ENCODE peak calls at places on chromosomes 2 and 18, in ten cellular contexts. One of them, this sample, is unnamed.

GRCh38 chr2:65228249-65228750 is 669 bp downstream of the ACTR2 start:
- DNase-seq in K562: no peak
- DNase-seq in neural progenitor cell: no peak
- DNase-seq in PC-9: no peak
- DNase-seq in fibroblast of lung: peak; percentile 61
- DNase-seq in CD8-positive, alpha-beta T cell: peak; percentile 23
- DNase-seq in right atrium auricular region: no peak
- DNase-seq in cardiac muscle cell: peak; percentile 49
- DNase-seq in GM23338: peak; percentile 48
- DNase-seq in IMR-90: peak; percentile 39
- DNase-seq in this sample: no peak

GRCh38 chr2:85523062-85523905 is 15.7 kb upstream of the MAT2A start:
- DNase-seq in CD8-positive, alpha-beta T cell: no peak
- DNase-seq in IMR-90: no peak
- DNase-seq in GM23338: no peak
- DNase-seq in neural progenitor cell: no peak
- DNase-seq in PC-9: no peak
- DNase-seq in right atrium auricular region: no peak
- DNase-seq in cardiac muscle cell: no peak
- DNase-seq in fibroblast of lung: no peak
- DNase-seq in K562: no peak
- DNase-seq in this sample: no peak

GRCh38 chr2:124804014-124804940 is 779.2 kb downstream of the CNTNAP5 start:
- DNase-seq in PC-9: peak; percentile 1
- DNase-seq in neural progenitor cell: peak; percentile 71
- DNase-seq in IMR-90: peak; percentile 25
- DNase-seq in K562: peak; percentile 48
- DNase-seq in cardiac muscle cell: peak; percentile 68
- DNase-seq in GM23338: peak; percentile 81
- DNase-seq in CD8-positive, alpha-beta T cell: no peak
- DNase-seq in right atrium auricular region: no peak
- DNase-seq in fibroblast of lung: peak; percentile 57
- DNase-seq in this sample: peak; percentile 27

GRCh38 chr2:201797175-201797840 is 9.0 kb upstream of the CDK15 start:
- DNase-seq in CD8-positive, alpha-beta T cell: no peak
- DNase-seq in cardiac muscle cell: no peak
- DNase-seq in GM23338: no peak
- DNase-seq in IMR-90: peak; percentile 85
- DNase-seq in K562: no peak
- DNase-seq in neural progenitor cell: no peak
- DNase-seq in right atrium auricular region: no peak
- DNase-seq in PC-9: no peak
- DNase-seq in fibroblast of lung: peak; percentile 64
- DNase-seq in this sample: peak; percentile 45

GRCh38 chr2:65708129-65708528 is 275.7 kb upstream of the SPRED2 start:
- DNase-seq in GM23338: no peak
- DNase-seq in K562: no peak
- DNase-seq in right atrium auricular region: no peak
- DNase-seq in neural progenitor cell: no peak
- DNase-seq in PC-9: no peak
- DNase-seq in CD8-positive, alpha-beta T cell: no peak
- DNase-seq in fibroblast of lung: peak; percentile 23
- DNase-seq in cardiac muscle cell: no peak
- DNase-seq in IMR-90: peak; percentile 36
- DNase-seq in this sample: no peak

GRCh38 chr2:113240150-113240914 is 38.4 kb downstream of the PAX8 start:
- DNase-seq in right atrium auricular region: peak; percentile 96
- DNase-seq in K562: no peak
- DNase-seq in cardiac muscle cell: peak; percentile 94
- DNase-seq in GM23338: no peak
- DNase-seq in neural progenitor cell: no peak
- DNase-seq in PC-9: peak; percentile 68
- DNase-seq in IMR-90: peak; percentile 97
- DNase-seq in CD8-positive, alpha-beta T cell: no peak
- DNase-seq in fibroblast of lung: peak; percentile 98
- DNase-seq in this sample: peak; percentile 61

GRCh38 chr18:55927831-55928230 is 339.8 kb upstream of the TCF4 start:
- DNase-seq in fibroblast of lung: peak; percentile 81
- DNase-seq in K562: no peak
- DNase-seq in IMR-90: peak; percentile 89
- DNase-seq in CD8-positive, alpha-beta T cell: no peak
- DNase-seq in GM23338: no peak
- DNase-seq in PC-9: no peak
- DNase-seq in neural progenitor cell: no peak
- DNase-seq in cardiac muscle cell: peak; percentile 21
- DNase-seq in right atrium auricular region: no peak
- DNase-seq in this sample: no peak

GRCh38 chr2:149329470-149330126 is 789 bp upstream of the LYPD6 start:
- DNase-seq in PC-9: peak; percentile 36
- DNase-seq in K562: no peak
- DNase-seq in cardiac muscle cell: peak; percentile 48
- DNase-seq in right atrium auricular region: peak; percentile 59
- DNase-seq in GM23338: peak; percentile 87
- DNase-seq in CD8-positive, alpha-beta T cell: no peak
- DNase-seq in fibroblast of lung: peak; percentile 58
- DNase-seq in neural progenitor cell: peak; percentile 79
- DNase-seq in IMR-90: peak; percentile 7
- DNase-seq in this sample: no peak

GRCh38 chr2:3146772-3147640 is 230.6 kb downstream of the EIPR1 start:
- DNase-seq in CD8-positive, alpha-beta T cell: no peak
- DNase-seq in K562: no peak
- DNase-seq in cardiac muscle cell: no peak
- DNase-seq in fibroblast of lung: no peak
- DNase-seq in neural progenitor cell: no peak
- DNase-seq in PC-9: no peak
- DNase-seq in right atrium auricular region: no peak
- DNase-seq in GM23338: no peak
- DNase-seq in IMR-90: no peak
- DNase-seq in this sample: no peak

GRCh38 chr2:3149441-3150217 is 228.0 kb downstream of the EIPR1 start:
- DNase-seq in neural progenitor cell: no peak
- DNase-seq in IMR-90: no peak
- DNase-seq in fibroblast of lung: no peak
- DNase-seq in right atrium auricular region: no peak
- DNase-seq in GM23338: no peak
- DNase-seq in cardiac muscle cell: no peak
- DNase-seq in K562: no peak
- DNase-seq in PC-9: no peak
- DNase-seq in CD8-positive, alpha-beta T cell: no peak
- DNase-seq in this sample: no peak

GRCh38 chr2:3146175-3146574 is 231.4 kb downstream of the EIPR1 start:
- DNase-seq in cardiac muscle cell: no peak
- DNase-seq in right atrium auricular region: no peak
- DNase-seq in GM23338: no peak
- DNase-seq in PC-9: no peak
- DNase-seq in CD8-positive, alpha-beta T cell: no peak
- DNase-seq in fibroblast of lung: peak; percentile 8
- DNase-seq in IMR-90: no peak
- DNase-seq in neural progenitor cell: no peak
- DNase-seq in K562: no peak
- DNase-seq in this sample: no peak

GRCh38 chr2:3148716-3149115 is 228.9 kb downstream of the EIPR1 start:
- DNase-seq in PC-9: no peak
- DNase-seq in IMR-90: no peak
- DNase-seq in right atrium auricular region: no peak
- DNase-seq in K562: no peak
- DNase-seq in neural progenitor cell: no peak
- DNase-seq in cardiac muscle cell: no peak
- DNase-seq in CD8-positive, alpha-beta T cell: no peak
- DNase-seq in GM23338: no peak
- DNase-seq in fibroblast of lung: no peak
- DNase-seq in this sample: no peak

GRCh38 chr2:3147641-3148530 is 229.7 kb downstream of the EIPR1 start:
- DNase-seq in IMR-90: no peak
- DNase-seq in cardiac muscle cell: no peak
- DNase-seq in right atrium auricular region: no peak
- DNase-seq in neural progenitor cell: no peak
- DNase-seq in CD8-positive, alpha-beta T cell: no peak
- DNase-seq in PC-9: no peak
- DNase-seq in K562: no peak
- DNase-seq in fibroblast of lung: no peak
- DNase-seq in GM23338: no peak
- DNase-seq in this sample: no peak
- H3K4me1 ChIP-seq in IMR-90: no peaks in the 10 kb centered on the region
- H3K4me1 ChIP-seq in cardiac muscle cell: no peaks in the 10 kb centered on the region
- H3K4me1 ChIP-seq in right atrium auricular region: no peaks in the 10 kb centered on the region
- H3K4me1 ChIP-seq in neural progenitor cell: no peaks in the 10 kb centered on the region
- H3K4me1 ChIP-seq in CD8-positive, alpha-beta T cell: no peaks in the 10 kb centered on the region
- H3K4me1 ChIP-seq in PC-9: no peaks in the 10 kb centered on the region
- H3K4me1 ChIP-seq in K562: peaks cover 3% of the 10 kb centered on the region
- H3K4me1 ChIP-seq in fibroblast of lung: no peaks in the 10 kb centered on the region
- H3K4me1 ChIP-seq in GM23338: no peaks in the 10 kb centered on the region
- H3K4me1 ChIP-seq in this sample: no peaks in the 10 kb centered on the region

DNA sequence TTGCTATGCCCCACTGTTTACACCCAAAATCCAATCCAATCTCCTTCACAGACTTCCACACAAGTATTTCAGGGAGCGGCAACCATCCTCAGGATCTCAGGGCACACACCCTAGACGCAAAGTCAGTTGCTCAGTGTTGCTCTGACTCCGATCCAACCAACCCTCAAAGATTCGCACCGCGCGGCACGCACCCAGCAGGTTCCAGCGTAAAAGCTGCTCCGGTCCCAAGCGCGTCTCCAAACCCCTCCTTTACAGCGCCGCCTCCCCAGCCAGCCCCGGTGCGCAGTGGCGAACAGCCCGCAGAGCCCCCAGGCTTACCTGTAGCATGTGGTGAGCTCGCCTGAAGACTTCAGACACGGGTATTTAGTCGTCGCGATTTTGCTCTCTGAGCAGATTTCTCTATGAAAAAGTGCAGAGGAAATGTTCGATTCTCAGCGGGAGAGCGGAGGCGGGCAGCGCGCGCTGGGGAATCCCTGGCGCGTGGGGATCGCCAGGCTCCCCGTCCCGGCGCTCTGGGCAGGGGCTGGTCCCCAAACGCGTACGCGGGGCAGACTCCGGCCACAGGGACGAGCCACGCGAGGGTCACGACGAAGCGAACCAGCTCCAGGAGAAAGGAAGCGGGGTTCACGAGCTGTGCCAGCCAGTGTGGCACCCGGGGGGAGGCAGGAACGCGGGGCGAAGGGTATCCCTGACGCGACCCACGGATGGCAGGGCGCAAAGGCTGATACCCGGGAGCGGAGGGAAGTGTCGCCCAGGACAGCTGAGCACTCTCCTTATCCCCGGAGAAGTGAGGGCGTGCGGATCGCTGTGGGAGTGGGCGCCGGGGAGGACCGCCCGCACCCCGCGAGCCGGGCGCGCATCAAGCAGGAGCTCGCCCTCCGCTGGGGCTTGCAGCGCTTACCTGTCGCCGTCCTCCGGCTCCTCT is 650 bp downstream of the CCBE1 start:
- DNase-seq in neural progenitor cell: peak; percentile 67
- DNase-seq in right atrium auricular region: no peak
- DNase-seq in K562: no peak
- DNase-seq in CD8-positive, alpha-beta T cell: no peak
- DNase-seq in GM23338: peak; percentile 81
- DNase-seq in IMR-90: peak; percentile 59
- DNase-seq in fibroblast of lung: peak; percentile 65
- DNase-seq in PC-9: no peak
- DNase-seq in cardiac muscle cell: peak; percentile 54
- DNase-seq in this sample: no peak
- TF ChIP-seq CTCF in neural progenitor cell: no peak
- TF ChIP-seq CTCF in right atrium auricular region: no peak
- TF ChIP-seq CTCF in K562: no peak
- TF ChIP-seq CTCF in CD8-positive, alpha-beta T cell: no peak
- TF ChIP-seq CTCF in GM23338: no peak
- TF ChIP-seq CTCF in IMR-90: no peak
- TF ChIP-seq CTCF in fibroblast of lung: no peak
- TF ChIP-seq CTCF in PC-9: no peak
- TF ChIP-seq CTCF in cardiac muscle cell: peak; percentile 2
- TF ChIP-seq CTCF in this sample: no peak

GRCh38 chr2:189300917-189301316 is 121.4 kb upstream of the COL5A2 start:
- DNase-seq in IMR-90: no peak
- DNase-seq in GM23338: no peak
- DNase-seq in CD8-positive, alpha-beta T cell: no peak
- DNase-seq in PC-9: no peak
- DNase-seq in fibroblast of lung: no peak
- DNase-seq in cardiac muscle cell: no peak
- DNase-seq in right atrium auricular region: no peak
- DNase-seq in K562: no peak
- DNase-seq in neural progenitor cell: no peak
- DNase-seq in this sample: no peak

GRCh38 chr2:189306441-189307006 is 127.0 kb upstream of the COL5A2 start:
- DNase-seq in GM23338: no peak
- DNase-seq in CD8-positive, alpha-beta T cell: no peak
- DNase-seq in fibroblast of lung: no peak
- DNase-seq in right atrium auricular region: no peak
- DNase-seq in IMR-90: no peak
- DNase-seq in neural progenitor cell: no peak
- DNase-seq in PC-9: no peak
- DNase-seq in cardiac muscle cell: no peak
- DNase-seq in K562: no peak
- DNase-seq in this sample: no peak

GRCh38 chr2:189305291-189305943 is 125.9 kb upstream of the COL5A2 start:
- DNase-seq in right atrium auricular region: no peak
- DNase-seq in cardiac muscle cell: peak; percentile 41
- DNase-seq in K562: no peak
- DNase-seq in PC-9: no peak
- DNase-seq in neural progenitor cell: no peak
- DNase-seq in CD8-positive, alpha-beta T cell: no peak
- DNase-seq in fibroblast of lung: no peak
- DNase-seq in GM23338: no peak
- DNase-seq in IMR-90: peak; percentile 68
- DNase-seq in this sample: no peak

GRCh38 chr2:189302274-189302948 is 122.8 kb upstream of the COL5A2 start:
- DNase-seq in right atrium auricular region: no peak
- DNase-seq in GM23338: no peak
- DNase-seq in cardiac muscle cell: no peak
- DNase-seq in K562: no peak
- DNase-seq in neural progenitor cell: no peak
- DNase-seq in fibroblast of lung: no peak
- DNase-seq in CD8-positive, alpha-beta T cell: no peak
- DNase-seq in PC-9: no peak
- DNase-seq in IMR-90: peak; percentile 23
- DNase-seq in this sample: no peak

GRCh38 chr2:189304360-189304759 is 124.8 kb upstream of the COL5A2 start:
- DNase-seq in right atrium auricular region: no peak
- DNase-seq in fibroblast of lung: no peak
- DNase-seq in PC-9: no peak
- DNase-seq in IMR-90: no peak
- DNase-seq in GM23338: no peak
- DNase-seq in cardiac muscle cell: no peak
- DNase-seq in K562: no peak
- DNase-seq in CD8-positive, alpha-beta T cell: no peak
- DNase-seq in neural progenitor cell: no peak
- DNase-seq in this sample: no peak
- H3K4me1 ChIP-seq in right atrium auricular region: no peaks in the 10 kb centered on the region
- H3K4me1 ChIP-seq in fibroblast of lung: no peaks in the 10 kb centered on the region
- H3K4me1 ChIP-seq in PC-9: no peaks in the 10 kb centered on the region
- H3K4me1 ChIP-seq in IMR-90: no peaks in the 10 kb centered on the region
- H3K4me1 ChIP-seq in GM23338: no peaks in the 10 kb centered on the region
- H3K4me1 ChIP-seq in cardiac muscle cell: no peaks in the 10 kb centered on the region
- H3K4me1 ChIP-seq in K562: no peaks in the 10 kb centered on the region
- H3K4me1 ChIP-seq in CD8-positive, alpha-beta T cell: peaks cover 61% of the 10 kb centered on the region
- H3K4me1 ChIP-seq in neural progenitor cell: no peaks in the 10 kb centered on the region
- H3K4me1 ChIP-seq in this sample: no peaks in the 10 kb centered on the region

DNA sequence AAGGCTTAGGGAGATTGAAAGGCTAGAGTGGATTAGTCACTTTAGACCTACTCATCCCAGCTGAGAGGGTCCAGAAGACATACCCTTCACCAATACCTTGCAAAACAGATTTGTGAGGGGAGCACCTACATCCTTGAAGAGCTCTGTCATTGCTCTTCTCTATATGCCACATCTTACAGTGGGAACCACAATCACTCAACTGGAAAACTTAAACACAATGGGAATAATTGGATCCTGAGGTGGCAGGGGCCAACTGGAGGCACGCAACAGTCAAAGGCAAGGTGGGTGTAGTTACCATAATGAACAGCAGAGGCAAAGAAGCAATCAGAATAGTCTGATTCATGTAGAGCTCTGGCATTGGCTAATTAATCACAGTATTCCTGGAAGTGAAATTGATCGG is 35.4 kb downstream of the PDE1A start:
- DNase-seq in fibroblast of lung: no peak
- DNase-seq in cardiac muscle cell: no peak
- DNase-seq in PC-9: no peak
- DNase-seq in CD8-positive, alpha-beta T cell: no peak
- DNase-seq in K562: no peak
- DNase-seq in IMR-90: no peak
- DNase-seq in GM23338: no peak
- DNase-seq in right atrium auricular region: no peak
- DNase-seq in neural progenitor cell: no peak
- DNase-seq in this sample: no peak
- TF ChIP-seq CTCF in fibroblast of lung: no peak
- TF ChIP-seq CTCF in cardiac muscle cell: no peak
- TF ChIP-seq CTCF in PC-9: no peak
- TF ChIP-seq CTCF in CD8-positive, alpha-beta T cell: no peak
- TF ChIP-seq CTCF in K562: no peak
- TF ChIP-seq CTCF in IMR-90: no peak
- TF ChIP-seq CTCF in GM23338: no peak
- TF ChIP-seq CTCF in right atrium auricular region: no peak
- TF ChIP-seq CTCF in neural progenitor cell: no peak
- TF ChIP-seq CTCF in this sample: no peak

This sample was measured in Panc1.